ENCODE peak calls at places on chromosome 14, in ten cellular contexts. S is WTC11, A is Calu3, V is GM13976, M is fibroblast of lung, H is AG09319, Z is lung, I is activated B cell treated with CpG ODN at 0.5 μM for 24 hours, Q is B cell, O is spleen. P is an unnamed sample.

GRCh38 chr14:81314443-81315175 is 85.5 kb downstream of the STON2 start:
- DNase-seq in M (no peak), S (no peak), V (no peak), Q (no peak), I (no peak), A (no peak), H (no peak), Z (no peak), O (no peak), P (no peak)

GRCh38 chr14:57982802-57983201 is 116.9 kb upstream of the SLC35F4 start:
- DNase-seq in S (peak; percentile 22), V (no peak), Z (no peak), A (no peak), Q (no peak), H (no peak), I (no peak), O (peak; percentile 76), M (peak; percentile 4), P (no peak)

GRCh38 chr14:88879016-88879415 is 54.6 kb downstream of the TTC8 start:
- DNase-seq in S (no peak), H (peak; percentile 28), A (no peak), O (no peak), V (no peak), Q (no peak), Z (no peak), M (peak; percentile 89), I (no peak), P (no peak)

GRCh38 chr14:20659813-20660395 is 18.4 kb upstream of the OR6S1 start:
- DNase-seq in Q (no peak), A (no peak), I (no peak), Z (no peak), V (no peak), O (peak; percentile 64), S (peak; percentile 57), H (no peak), M (no peak), P (no peak)

GRCh38 chr14:58283730-58284129 is 14.6 kb upstream of the ARID4A start:
- DNase-seq in S (no peak), Z (no peak), Q (no peak), A (no peak), V (no peak), O (no peak), M (no peak), I (no peak), H (no peak), P (no peak)

GRCh38 chr14:105275267-105275946 is 25.4 kb downstream of the BRF1 start:
- DNase-seq in I (no peak), Q (no peak), A (no peak), O (no peak), S (no peak), V (no peak), M (peak; percentile 22), Z (no peak), H (peak; percentile 14), P (no peak)

GRCh38 chr14:89908712-89909450 is 45.6 kb downstream of the EFCAB11 start:
- DNase-seq in V (no peak), M (peak; percentile 50), Q (no peak), O (no peak), S (no peak), I (no peak), H (no peak), Z (no peak), A (no peak), P (no peak)

GRCh38 chr14:57254884-57255283 is 13.8 kb downstream of the EXOC5 start:
- DNase-seq in H (no peak), Z (no peak), Q (no peak), M (no peak), O (no peak), A (no peak), V (no peak), S (no peak), I (no peak), P (no peak)

GRCh38 chr14:61923348-61923747 is 161.1 kb downstream of the SNAPC1 start:
- DNase-seq in O (no peak), A (no peak), S (no peak), V (no peak), Q (no peak), I (no peak), Z (no peak), M (peak; percentile 18), H (no peak), P (no peak)

GRCh38 chr14:61925732-61926445 is 163.7 kb downstream of the SNAPC1 start:
- DNase-seq in Q (no peak), S (no peak), I (no peak), O (no peak), A (no peak), Z (no peak), M (peak; percentile 50), V (no peak), H (no peak), P (no peak)

GRCh38 chr14:61927521-61927920 is 165.3 kb downstream of the SNAPC1 start:
- DNase-seq in Q (no peak), A (peak; percentile 35), S (no peak), Z (no peak), M (peak; percentile 87), I (no peak), O (no peak), H (no peak), V (no peak), P (no peak)

GRCh38 chr14:61927015-61927414 is 164.8 kb downstream of the SNAPC1 start:
- DNase-seq in A (no peak), O (no peak), V (no peak), Z (no peak), M (peak; percentile 80), H (no peak), I (no peak), Q (no peak), S (no peak), P (no peak)

DNA sequence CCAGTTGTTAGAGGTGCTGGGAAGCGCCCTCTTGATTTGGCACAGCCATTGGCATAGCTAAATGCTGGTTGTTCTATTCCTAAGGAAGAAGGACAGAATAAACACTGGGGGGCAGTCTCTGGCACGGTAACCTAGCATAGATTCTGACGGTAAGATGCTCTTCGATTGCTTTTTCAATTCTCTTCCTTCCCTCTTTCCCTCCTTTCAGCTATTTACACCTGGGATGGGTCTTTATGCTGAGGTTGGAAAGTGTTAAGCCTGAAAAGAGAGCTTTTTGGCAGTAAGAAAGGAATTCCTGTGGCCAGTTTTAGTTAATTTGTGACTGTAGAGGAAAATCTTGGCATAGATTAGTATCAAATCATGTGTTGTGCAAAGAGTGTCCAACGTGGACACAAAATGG is 162.8 kb downstream of the SNAPC1 start:
- DNase-seq in V (peak; percentile 21), O (no peak), Q (peak; percentile 32), Z (no peak), M (peak; percentile 28), I (no peak), H (no peak), A (peak; percentile 49), S (no peak), P (peak; percentile 32)
- TF ChIP-seq CTCF in V (peak; percentile 45), O (peak; percentile 15), Q (peak; percentile 66), Z (no peak), M (peak; percentile 40), I (peak; percentile 45), H (no peak), A (no peak), S (no peak), P (peak; percentile 21)

GRCh38 chr14:92334050-92334449 is 11.1 kb downstream of the SLC24A4 start:
- DNase-seq in O (no peak), Q (no peak), S (no peak), A (no peak), M (no peak), Z (no peak), I (no peak), V (no peak), H (no peak), P (no peak)

GRCh38 chr14:92325835-92326234 is 2.9 kb downstream of the SLC24A4 start:
- DNase-seq in Q (no peak), S (no peak), M (no peak), O (no peak), H (no peak), A (peak; percentile 6), Z (no peak), I (no peak), V (no peak), P (peak; percentile 44)

GRCh38 chr14:92323031-92323915 is at the start of gene SLC24A4:
- DNase-seq in Z (no peak), S (peak; percentile 56), A (no peak), O (peak; percentile 74), H (no peak), M (peak; percentile 22), Q (peak; percentile 50), V (peak; percentile 65), I (no peak), P (peak; percentile 60)

GRCh38 chr14:92323916-92324818 is 1.2 kb downstream of the SLC24A4 start:
- DNase-seq in Q (peak; percentile 44), H (no peak), I (no peak), S (peak; percentile 30), V (no peak), O (peak; percentile 53), M (no peak), Z (no peak), A (no peak), P (peak; percentile 23)

DNA sequence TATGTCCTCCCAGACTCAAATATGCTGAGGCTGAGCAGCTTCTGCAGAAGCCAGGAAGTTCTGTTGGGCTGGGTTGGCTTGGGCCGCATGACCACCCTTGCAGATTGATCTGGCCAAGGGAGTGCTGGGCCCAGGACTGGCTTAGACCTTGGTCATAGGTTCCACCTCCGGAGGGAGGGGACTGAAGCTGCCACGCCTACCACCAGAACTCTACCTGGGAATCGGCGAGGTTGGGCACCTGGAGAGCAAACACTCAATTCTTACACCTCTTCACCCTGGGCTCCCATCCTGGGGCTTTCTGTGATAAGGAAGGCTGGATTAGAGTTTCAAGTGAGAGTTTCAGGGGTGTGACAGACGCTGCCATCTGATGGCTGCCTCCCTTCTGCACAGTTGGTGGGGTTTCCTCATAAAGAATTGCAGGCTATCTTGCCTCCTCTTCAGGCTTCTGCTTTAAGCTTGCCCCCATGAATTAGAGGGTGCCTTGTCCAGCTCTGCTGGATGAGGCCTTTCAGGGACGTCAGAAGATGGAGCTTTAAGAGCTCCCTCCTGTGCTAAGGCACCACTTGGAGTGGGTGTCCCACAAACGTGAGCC is 5.8 kb downstream of the SLC24A4 start:
- DNase-seq in S (no peak), V (no peak), Z (no peak), Q (no peak), I (no peak), H (no peak), A (no peak), M (no peak), O (no peak), P (peak; percentile 22)
- TF ChIP-seq CTCF in S (no peak), V (no peak), Z (no peak), Q (no peak), I (no peak), H (no peak), A (no peak), M (no peak), O (no peak), P (peak; percentile 12)

GRCh38 chr14:102975662-102976061 is 53.2 kb downstream of the AMN start:
- DNase-seq in Z (no peak), I (no peak), M (no peak), O (peak; percentile 24), V (no peak), S (no peak), Q (no peak), A (no peak), H (no peak), P (no peak)
- TF ChIP-seq CTCF in Z (no peak), I (no peak), M (no peak), O (no peak), V (no peak), S (no peak), Q (no peak), A (no peak), H (no peak), P (no peak)

DNA sequence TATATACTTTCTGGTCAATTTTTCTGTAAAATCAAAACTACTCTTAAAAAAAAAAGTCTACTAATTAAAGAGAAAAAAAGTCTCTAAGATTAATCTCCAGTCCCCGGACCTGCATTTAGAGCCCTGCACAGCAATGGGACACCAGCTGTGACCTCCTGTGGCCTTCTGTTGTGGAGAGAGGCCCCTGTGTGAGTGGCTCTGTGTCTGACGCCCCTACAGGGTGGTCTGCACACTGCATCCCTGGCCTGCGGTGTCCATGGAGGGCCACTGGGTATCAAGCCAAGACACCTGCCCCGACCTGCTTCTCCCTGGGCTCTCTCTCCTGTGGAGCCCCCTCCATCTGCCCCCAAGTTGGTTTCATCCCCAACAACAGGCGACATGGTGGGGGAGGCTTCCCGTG is 248.0 kb upstream of the DIO3 start:
- DNase-seq in A (no peak), M (no peak), Z (no peak), V (no peak), O (no peak), Q (no peak), I (no peak), H (no peak), S (peak; percentile 53), P (no peak)
- TF ChIP-seq CTCF in A (no peak), M (no peak), Z (no peak), V (no peak), O (no peak), Q (no peak), I (no peak), H (no peak), S (no peak), P (no peak)